ENCODE peak calls at places on chromosomes 5 and 9, in ten cellular contexts. A, K, U, C, Z, E, R, I, F and B are unnamed samples.
A peak's percentile ranks its signal among the peaks of the same experiment; 100 is the strongest.

GRCh38 chr5:137566118-137566541 is 67.0 kb upstream of the SPOCK1 start:
- DNase-seq in A (no peak), K (no peak), U (no peak), C (no peak), Z (no peak), E (no peak), R (no peak), I (no peak), F (no peak), B (peak; percentile 75)

GRCh38 chr9:118318770-118319443 is 614.7 kb downstream of the TLR4 start:
- DNase-seq in A (peak; percentile 77), K (no peak), U (no peak), C (peak; percentile 82), Z (peak; percentile 83), E (peak; percentile 76), R (no peak), I (peak; percentile 75), F (peak; percentile 4), B (peak; percentile 60)

GRCh38 chr5:177329883-177330282 is 18.2 kb upstream of the MXD3 start:
- DNase-seq in A (no peak), K (no peak), U (no peak), C (no peak), Z (no peak), E (no peak), R (no peak), I (no peak), F (no peak), B (no peak)

GRCh38 chr9:129863059-129863690 is 27.9 kb downstream of the USP20 start:
- DNase-seq in A (no peak), K (no peak), U (peak; percentile 47), C (no peak), Z (no peak), E (peak; percentile 78), R (no peak), I (no peak), F (no peak), B (no peak)

GRCh38 chr5:41510176-41510831 is at the start of gene PLCXD3:
- DNase-seq in A (peak; percentile 76), K (no peak), U (no peak), C (no peak), Z (no peak), E (no peak), R (peak; percentile 36), I (no peak), F (peak; percentile 32), B (no peak)

GRCh38 chr5:108548684-108549596 is 167.0 kb upstream of the FBXL17 start:
- DNase-seq in A (no peak), K (no peak), U (no peak), C (no peak), Z (no peak), E (no peak), R (no peak), I (no peak), F (no peak), B (no peak)

GRCh38 chr5:173704615-173705511 is 88.4 kb upstream of the BOD1 start:
- DNase-seq in A (no peak), K (no peak), U (no peak), C (no peak), Z (no peak), E (no peak), R (no peak), I (no peak), F (no peak), B (no peak)

GRCh38 chr9:113541019-113541900 is 77.7 kb downstream of the RGS3 start:
- DNase-seq in A (peak; percentile 78), K (no peak), U (no peak), C (peak; percentile 45), Z (no peak), E (peak; percentile 31), R (peak; percentile 74), I (peak; percentile 42), F (peak; percentile 40), B (peak; percentile 12)

GRCh38 chr5:34743878-34744277 is 87.8 kb downstream of the RAI14 start:
- DNase-seq in A (no peak), K (no peak), U (peak; percentile 55), C (no peak), Z (peak; percentile 89), E (peak; percentile 54), R (no peak), I (peak; percentile 78), F (no peak), B (peak; percentile 90)

GRCh38 chr9:119370816-119371215 is 1.6 kb upstream of the BRINP1 start:
- DNase-seq in A (no peak), K (no peak), U (no peak), C (peak; percentile 36), Z (peak; percentile 21), E (peak; percentile 4), R (peak; percentile 82), I (peak; percentile 61), F (peak; percentile 17), B (peak; percentile 58)

GRCh38 chr5:160887780-160888179 is 35.8 kb upstream of the ATP10B start:
- DNase-seq in A (no peak), K (peak; percentile 41), U (no peak), C (no peak), Z (no peak), E (no peak), R (no peak), I (no peak), F (no peak), B (no peak)

GRCh38 chr5:14557840-14558239 is 23.8 kb upstream of the OTULINL start:
- DNase-seq in A (no peak), K (no peak), U (no peak), C (no peak), Z (no peak), E (no peak), R (no peak), I (no peak), F (no peak), B (no peak)

GRCh38 chr5:1504617-1505016 is 19.1 kb downstream of the LPCAT1 start:
- DNase-seq in A (no peak), K (no peak), U (no peak), C (no peak), Z (no peak), E (no peak), R (no peak), I (no peak), F (no peak), B (no peak)

GRCh38 chr9:20621553-20622329 is 558 bp downstream of the MLLT3 start:
- DNase-seq in A (peak; percentile 82), K (peak; percentile 35), U (no peak), C (peak; percentile 89), Z (peak; percentile 32), E (no peak), R (peak; percentile 49), I (no peak), F (peak; percentile 56), B (peak; percentile 51)